ENCODE peak calls at places on chromosomes 5 and 9, in nine cellular contexts. U, I, E, N, T, L, R, O and G are unnamed samples.

GRCh38 chr5:145681686-145682085 is 153.5 kb downstream of the PRELID2 start:
- DNase-seq in U (peak; percentile 46), I (peak; percentile 22), E (peak; percentile 63), N (peak; percentile 75), T (no peak), L (peak; percentile 68), R (no peak), O (peak; percentile 74), G (peak; percentile 69)

GRCh38 chr9:78296208-78296892 is 575 bp upstream of the PSAT1 start:
- DNase-seq in U (no peak), I (peak; percentile 55), E (peak; percentile 15), N (no peak), T (peak; percentile 70), L (no peak), R (peak; percentile 71), O (peak; percentile 49), G (peak; percentile 29)

GRCh38 chr5:151141535-151141934 is 16.0 kb downstream of the ANXA6 start:
- DNase-seq in U (no peak), I (no peak), E (peak; percentile 40), N (no peak), T (no peak), L (peak; percentile 97), R (peak; percentile 82), O (no peak), G (no peak)

GRCh38 chr5:120778491-120779293 is 314.6 kb downstream of the PRR16 start:
- DNase-seq in U (no peak), I (no peak), E (peak; percentile 22), N (no peak), T (no peak), L (no peak), R (no peak), O (no peak), G (no peak)

GRCh38 chr5:78108564-78108963 is 185.9 kb downstream of the AP3B1 start:
- DNase-seq in U (no peak), I (no peak), E (no peak), N (no peak), T (no peak), L (no peak), R (no peak), O (no peak), G (no peak)

GRCh38 chr9:122808141-122808540 is 8.2 kb downstream of the OR1K1 start:
- DNase-seq in U (peak; percentile 7), I (no peak), E (no peak), N (no peak), T (no peak), L (no peak), R (no peak), O (no peak), G (no peak)

GRCh38 chr5:96321371-96321770 is 111.7 kb downstream of the PCSK1 start:
- DNase-seq in U (no peak), I (no peak), E (peak; percentile 40), N (no peak), T (no peak), L (no peak), R (no peak), O (no peak), G (no peak)

GRCh38 chr5:68479524-68479923 is 264.0 kb downstream of the PIK3R1 start:
- DNase-seq in U (no peak), I (peak; percentile 26), E (no peak), N (no peak), T (no peak), L (no peak), R (no peak), O (no peak), G (no peak)

GRCh38 chr5:21810737-21811316 is 1042.3 kb downstream of the CDH12 start:
- DNase-seq in U (no peak), I (no peak), E (peak; percentile 5), N (no peak), T (no peak), L (peak; percentile 34), R (no peak), O (peak; percentile 21), G (no peak)

GRCh38 chr5:135332519-135333150 is 66.4 kb downstream of the MACROH2A1 start:
- DNase-seq in U (no peak), I (no peak), E (peak; percentile 36), N (peak; percentile 49), T (no peak), L (peak; percentile 31), R (no peak), O (peak; percentile 68), G (peak; percentile 67)

GRCh38 chr5:112514062-112514561 is 95.0 kb upstream of the EPB41L4A start:
- DNase-seq in U (no peak), I (no peak), E (no peak), N (no peak), T (no peak), L (no peak), R (no peak), O (no peak), G (no peak)

GRCh38 chr9:70340572-70340971 is 73.9 kb downstream of the KLF9 start:
- DNase-seq in U (no peak), I (no peak), E (no peak), N (no peak), T (no peak), L (no peak), R (no peak), O (peak; percentile 20), G (peak; percentile 35)

GRCh38 chr9:15389636-15390035 is 33.0 kb upstream of the SNAPC3 start:
- DNase-seq in U (no peak), I (no peak), E (no peak), N (no peak), T (no peak), L (no peak), R (no peak), O (no peak), G (peak; percentile 39)
- H3K27ac ChIP-seq in U (no peak overlapping the region), I (no peak overlapping the region), E (no peak overlapping the region), N (no peak overlapping the region), T (no peak overlapping the region), L (no peak overlapping the region), R (no peak overlapping the region), O (no peak overlapping the region), G (peak overlapping the region; percentile 30)

DNA sequence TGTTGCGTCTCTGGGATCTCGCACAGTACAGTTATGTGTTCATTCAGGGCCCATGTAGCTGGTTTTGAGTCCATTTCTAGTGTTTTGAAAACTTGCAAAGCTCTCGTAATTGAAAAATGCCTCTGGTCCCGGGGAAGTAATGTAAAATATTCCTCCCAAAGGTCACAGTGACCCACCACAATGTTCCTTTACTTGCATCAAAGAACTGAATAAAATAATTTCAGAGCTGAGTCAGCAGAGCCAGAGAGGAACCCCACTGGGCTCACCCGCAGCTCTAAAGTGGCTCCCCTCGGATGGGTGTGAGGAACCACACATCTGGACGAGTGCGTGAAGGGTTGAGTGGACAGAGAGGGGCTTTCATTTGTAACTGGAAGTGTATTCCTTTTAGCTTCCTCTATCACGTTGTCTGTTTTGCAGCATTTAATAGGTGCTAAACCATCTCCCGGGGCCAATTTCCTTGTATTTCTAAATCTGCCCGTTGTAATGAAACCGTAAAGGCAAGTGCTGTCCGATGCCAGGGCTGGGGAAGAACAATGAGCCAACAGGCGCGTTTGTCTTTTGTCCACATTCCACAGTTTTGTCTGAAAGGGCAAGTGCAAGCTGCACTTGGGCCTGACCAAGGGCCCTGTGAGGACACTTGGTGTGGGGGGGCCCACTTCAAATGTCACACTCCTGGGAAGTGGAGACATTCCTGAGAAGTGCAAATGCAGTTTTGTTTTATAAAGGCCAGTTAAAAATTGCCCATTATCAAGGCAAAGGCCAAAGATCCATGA is 29.9 kb downstream of the COL5A1 start:
- DNase-seq in U (no peak), I (no peak), E (no peak), N (no peak), T (peak; percentile 61), L (no peak), R (peak; percentile 44), O (no peak), G (no peak)
- H3K27ac ChIP-seq in U (no peak overlapping the region), I (no peak overlapping the region), E (no peak overlapping the region), N (no peak overlapping the region), T (no peak overlapping the region), L (no peak overlapping the region), R (peak overlapping the region; percentile 59), O (peak overlapping the region; percentile 89), G (no peak overlapping the region)

DNA sequence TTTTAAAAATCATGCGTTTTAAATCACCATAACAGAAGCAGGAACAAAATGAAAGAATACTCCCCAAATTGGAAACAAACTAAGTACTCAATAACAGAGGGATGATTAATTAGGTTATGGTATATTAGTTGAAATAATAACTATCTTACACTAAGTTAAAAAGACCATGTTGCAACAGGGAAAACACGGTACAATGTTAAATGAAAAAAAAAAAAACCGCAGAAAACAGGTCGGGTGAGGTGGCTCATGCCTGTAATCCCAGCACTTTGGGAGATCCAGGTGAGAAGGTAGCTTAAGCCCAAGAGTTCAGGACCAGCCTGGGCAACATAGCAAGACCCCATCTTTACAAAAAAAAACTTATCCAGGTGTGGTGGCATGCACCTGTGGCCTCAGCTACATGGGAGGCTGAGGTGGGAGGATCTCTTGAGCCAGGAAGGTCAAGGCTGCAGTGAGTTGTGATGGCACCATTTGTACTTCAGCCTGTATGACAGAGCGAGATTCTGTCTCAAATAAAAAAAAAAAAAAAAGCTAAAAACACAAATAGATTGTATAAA is 2.4 kb upstream of the PTPN3 start:
- DNase-seq in U (no peak), I (no peak), E (no peak), N (no peak), T (no peak), L (no peak), R (no peak), O (no peak), G (no peak)
- H3K27ac ChIP-seq in U (no peak overlapping the region), I (no peak overlapping the region), E (no peak overlapping the region), N (no peak overlapping the region), T (no peak overlapping the region), L (no peak overlapping the region), R (no peak overlapping the region), O (peak overlapping the region; percentile 97), G (no peak overlapping the region)

GRCh38 chr9:87286506-87286905 is 211.2 kb upstream of the DAPK1 start:
- DNase-seq in U (no peak), I (no peak), E (no peak), N (no peak), T (no peak), L (no peak), R (no peak), O (no peak), G (no peak)

GRCh38 chr9:87280421-87280820 is 217.2 kb upstream of the DAPK1 start:
- DNase-seq in U (no peak), I (no peak), E (peak; percentile 68), N (no peak), T (no peak), L (no peak), R (no peak), O (no peak), G (no peak)

GRCh38 chr9:87282477-87282991 is 215.1 kb upstream of the DAPK1 start:
- DNase-seq in U (no peak), I (no peak), E (no peak), N (no peak), T (no peak), L (no peak), R (no peak), O (no peak), G (no peak)

GRCh38 chr9:87283585-87283984 is 214.1 kb upstream of the DAPK1 start:
- DNase-seq in U (no peak), I (no peak), E (no peak), N (no peak), T (no peak), L (no peak), R (no peak), O (no peak), G (no peak)

DNA sequence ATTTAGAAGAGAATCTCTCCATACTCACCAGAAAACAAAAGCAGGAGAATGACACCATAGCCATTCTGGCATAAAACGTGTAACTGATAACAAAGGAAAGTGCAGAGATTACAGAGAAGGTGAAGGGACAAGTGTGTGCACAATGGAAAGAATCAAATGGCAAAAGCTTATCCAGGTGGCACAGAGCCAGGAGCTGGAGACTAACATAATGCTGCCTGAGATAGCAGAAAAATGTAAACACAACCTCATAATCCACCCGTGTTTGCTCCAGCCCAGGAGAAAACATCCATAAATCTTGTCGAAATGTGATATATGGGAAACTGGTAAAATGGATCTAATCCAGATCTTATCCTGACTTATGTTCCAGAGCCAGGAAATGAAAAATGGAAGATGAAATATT is 212.5 kb upstream of the DAPK1 start:
- DNase-seq in U (no peak), I (no peak), E (no peak), N (no peak), T (no peak), L (no peak), R (no peak), O (no peak), G (peak; percentile 11)
- H3K27ac ChIP-seq in U (no peak overlapping the region), I (no peak overlapping the region), E (no peak overlapping the region), N (no peak overlapping the region), T (no peak overlapping the region), L (no peak overlapping the region), R (no peak overlapping the region), O (no peak overlapping the region), G (no peak overlapping the region)